ENCODE peak calls at places on chromosomes 1 and 21, in ten cellular contexts. U, P, Q, Z, R, A, C, I, E and B are unnamed samples.

GRCh38 chr1:210416049-210416448 is 87.3 kb downstream of the HHAT start:
- DNase-seq in U (no peak), E (no peak), C (no peak), R (no peak), Q (no peak), P (no peak), I (no peak), Z (no peak), A (no peak), B (no peak)

GRCh38 chr1:55580845-55581332 is 365.7 kb upstream of the USP24 start:
- DNase-seq in R (no peak), I (no peak), Q (no peak), E (peak), U (no peak), C (no peak), P (no peak), Z (no peak), A (no peak), B (peak)

GRCh38 chr1:23103001-23103879 is 65.4 kb downstream of the LUZP1 start:
- DNase-seq in R (no peak), P (peak), U (peak), Q (no peak), Z (no peak), A (no peak), C (no peak), E (peak), I (no peak), B (peak)

GRCh38 chr21:43880111-43880985 is 15.3 kb downstream of the AGPAT3 start:
- DNase-seq in U (no peak), I (no peak), E (peak), Z (no peak), P (no peak), Q (no peak), R (no peak), C (no peak), A (no peak), B (no peak)

GRCh38 chr1:158285756-158286241 is 3.9 kb upstream of the CD1C start:
- DNase-seq in P (peak), U (peak), R (peak), A (no peak), Z (no peak), C (peak), I (no peak), Q (no peak), E (no peak), B (no peak)

GRCh38 chr1:117143172-117143571 is 21.6 kb upstream of the TRIM45 start:
- DNase-seq in U (no peak), C (no peak), A (no peak), P (no peak), Q (no peak), E (no peak), R (no peak), I (no peak), Z (no peak), B (no peak)

GRCh38 chr1:27015260-27015659 is 2.6 kb upstream of the TENT5B start:
- DNase-seq in U (no peak), Z (no peak), C (no peak), P (no peak), E (no peak), R (no peak), A (no peak), Q (no peak), I (no peak), B (no peak)

GRCh38 chr1:197868751-197869501 is 33.5 kb upstream of the C1orf53 start:
- DNase-seq in R (no peak), U (peak), A (peak), E (peak), C (peak), P (peak), Q (peak), I (no peak), Z (no peak), B (peak)

GRCh38 chr1:22832414-22832786 is 121.8 kb downstream of the EPHB2 start:
- DNase-seq in Q (no peak), A (no peak), Z (no peak), E (peak), I (no peak), P (no peak), U (no peak), R (no peak), C (no peak), B (peak)

GRCh38 chr1:1406821-1407100 is 332 bp downstream of the MRPL20 start:
- DNase-seq in U (no peak), Z (no peak), P (no peak), R (no peak), I (no peak), C (no peak), Q (no peak), E (no peak), A (no peak), B (no peak)

GRCh38 chr1:117166076-117166475 is 44.5 kb upstream of the TRIM45 start:
- DNase-seq in I (no peak), P (no peak), C (no peak), A (no peak), R (no peak), U (no peak), E (peak), Q (no peak), Z (no peak), B (peak)

GRCh38 chr1:105137543-105138444 is 1388.1 kb downstream of the AMY1C start:
- DNase-seq in P (no peak), E (no peak), R (no peak), A (peak), Z (no peak), U (no peak), Q (no peak), I (no peak), C (no peak), B (peak)

GRCh38 chr1:47643506-47644215 is 205.8 kb downstream of the FOXD2 start:
- DNase-seq in U (no peak), Q (no peak), A (no peak), I (no peak), E (no peak), Z (no peak), R (no peak), P (no peak), C (no peak), B (no peak)

GRCh38 chr1:29388884-29389283 is 152.6 kb downstream of the PTPRU start:
- DNase-seq in A (no peak), R (no peak), E (no peak), Q (no peak), I (no peak), C (no peak), U (no peak), P (no peak), Z (no peak), B (no peak)

GRCh38 chr1:221227872-221228337 is 348.7 kb downstream of the HLX start:
- DNase-seq in U (no peak), E (no peak), A (peak), C (no peak), Z (no peak), R (no peak), P (no peak), Q (no peak), I (no peak), B (no peak)

GRCh38 chr1:33502726-33503125 is 30.3 kb downstream of the ZSCAN20 start:
- DNase-seq in C (no peak), E (peak), P (no peak), A (no peak), I (no peak), Q (no peak), Z (no peak), R (no peak), U (no peak), B (peak)

GRCh38 chr1:32969556-32969955 is 4.9 kb upstream of the RNF19B start:
- DNase-seq in U (no peak), P (no peak), I (no peak), A (no peak), C (no peak), Z (no peak), Q (no peak), R (no peak), E (no peak), B (no peak)

GRCh38 chr1:198937231-198938031 is 298.6 kb downstream of the PTPRC start:
- DNase-seq in Z (peak), I (no peak), P (peak), E (peak), R (peak), U (peak), C (peak), Q (no peak), A (peak), B (peak)

GRCh38 chr1:109659145-109659544 is 3.2 kb downstream of the GSTM4 start:
- DNase-seq in E (no peak), I (peak), P (no peak), Z (no peak), U (no peak), Q (no peak), A (no peak), R (no peak), C (no peak), B (no peak)

GRCh38 chr1:217373761-217374701 is 256.9 kb downstream of the GPATCH2 start:
- DNase-seq in P (no peak), R (no peak), A (no peak), I (no peak), Z (no peak), Q (no peak), E (no peak), U (no peak), C (no peak), B (no peak)

GRCh38 chr1:164768045-164768402 is 209.0 kb downstream of the PBX1 start:
- DNase-seq in Z (no peak), P (no peak), U (no peak), C (no peak), A (no peak), Q (no peak), R (no peak), E (no peak), I (no peak), B (peak)

GRCh38 chr1:147071142-147071541 is 101.1 kb downstream of the PRKAB2 start:
- DNase-seq in A (no peak), Q (no peak), R (no peak), P (no peak), Z (no peak), E (no peak), I (no peak), U (no peak), C (no peak), B (no peak)

GRCh38 chr21:29481641-29482040 is 182.9 kb downstream of the BACH1 start:
- DNase-seq in U (no peak), I (no peak), E (no peak), R (no peak), A (no peak), P (no peak), Z (no peak), Q (no peak), C (no peak), B (peak)

GRCh38 chr1:10714337-10715114 is 81.9 kb downstream of the CASZ1 start:
- DNase-seq in U (no peak), R (no peak), A (no peak), P (no peak), E (no peak), Q (no peak), I (no peak), Z (no peak), C (no peak), B (no peak)

GRCh38 chr1:9490605-9491339 is 48.5 kb upstream of the SLC25A33 start:
- DNase-seq in P (peak), E (peak), I (no peak), C (peak), Q (peak), A (peak), U (peak), Z (peak), R (peak), B (peak)

GRCh38 chr1:110896090-110896489 is 23.1 kb downstream of the CD53 start:
- DNase-seq in P (no peak), A (no peak), I (no peak), R (no peak), Z (no peak), U (no peak), C (no peak), E (no peak), Q (no peak), B (no peak)

GRCh38 chr1:150006881-150007401 is 3.6 kb downstream of the OTUD7B start:
- DNase-seq in C (no peak), E (peak), Q (no peak), I (no peak), Z (no peak), R (no peak), U (peak), A (no peak), P (no peak), B (peak)

GRCh38 chr1:44086722-44087474 is 31.7 kb upstream of the KLF17 start:
- DNase-seq in Q (no peak), I (no peak), A (peak), R (no peak), E (no peak), Z (no peak), C (no peak), P (no peak), U (no peak), B (no peak)

GRCh38 chr1:226063362-226064167 is 1.0 kb downstream of the H3-3A start:
- DNase-seq in I (peak), E (peak), A (peak), Z (peak), Q (peak), C (peak), U (peak), P (peak), R (no peak), B (peak)

GRCh38 chr1:38962113-38962512 is 20.5 kb upstream of the RHBDL2 start:
- DNase-seq in Q (no peak), P (no peak), R (no peak), A (no peak), C (no peak), U (no peak), Z (no peak), E (peak), I (no peak), B (peak)

GRCh38 chr21:17667256-17667655 is 54.6 kb upstream of the BTG3 start:
- DNase-seq in U (no peak), Z (no peak), A (no peak), Q (no peak), P (no peak), I (no peak), E (no peak), C (no peak), R (no peak), B (no peak)

GRCh38 chr1:11977625-11978024 is 2.6 kb upstream of the MFN2 start:
- DNase-seq in C (no peak), Z (no peak), I (no peak), U (no peak), R (no peak), A (no peak), E (no peak), P (no peak), Q (no peak), B (no peak)